ENCODE peak calls at places on chromosomes 2 and 18, in four cellular contexts. M is SK-N-SH, W is H1, F is GM12878. O is an unnamed sample.

GRCh38 chr2:69026026-69026425 is 13.0 kb downstream of the ANTXR1 start:
- DNase-seq in M (no peak), W (peak), F (peak), O (peak)

GRCh38 chr18:11309172-11309571 is 159.8 kb upstream of the PIEZO2 start:
- DNase-seq in M (no peak), W (no peak), F (no peak), O (peak)

GRCh38 chr2:236610991-236611821 is 41.6 kb downstream of the ACKR3 start:
- DNase-seq in M (no peak), W (no peak), F (no peak), O (no peak)

GRCh38 chr2:28435796-28436425 is 43.3 kb downstream of the FOSL2 start:
- DNase-seq in M (no peak), W (no peak), F (no peak), O (no peak)

GRCh38 chr18:48111547-48111946 is 181.1 kb upstream of the SMAD2 start:
- DNase-seq in M (no peak), W (no peak), F (no peak), O (no peak)

GRCh38 chr2:187118331-187119099 is 269.5 kb upstream of the ZSWIM2 start:
- DNase-seq in M (no peak), W (no peak), F (no peak), O (no peak)

GRCh38 chr2:226466589-226466988 is 333.0 kb downstream of the IRS1 start:
- DNase-seq in M (no peak), W (no peak), F (no peak), O (no peak)

GRCh38 chr2:196249171-196249570 is 77.8 kb upstream of the STK17B start:
- DNase-seq in M (no peak), W (no peak), F (no peak), O (no peak)

GRCh38 chr2:88690591-88691338 is 708 bp upstream of the RPIA start:
- DNase-seq in M (peak), W (no peak), F (no peak), O (peak)

GRCh38 chr18:48167901-48168300 is 237.4 kb upstream of the SMAD2 start:
- DNase-seq in M (no peak), W (no peak), F (no peak), O (peak)

GRCh38 chr2:227406177-227407031 is 18.7 kb upstream of the SCYGR1 start:
- DNase-seq in M (peak), W (peak), F (no peak), O (peak)

GRCh38 chr2:215460682-215461081 is 24.8 kb upstream of the FN1 start:
- DNase-seq in M (no peak), W (no peak), F (no peak), O (peak)

GRCh38 chr2:37619230-37619956 is 52.0 kb downstream of the CDC42EP3 start:
- DNase-seq in M (no peak), W (no peak), F (no peak), O (no peak)

GRCh38 chr2:127162261-127163089 is 55.5 kb upstream of the BIN1 start:
- DNase-seq in M (no peak), W (no peak), F (no peak), O (no peak)

GRCh38 chr2:100987536-100987935 is 14.6 kb upstream of the RPL31 start:
- DNase-seq in M (no peak), W (no peak), F (no peak), O (no peak)

GRCh38 chr2:106085441-106085911 is 108.6 kb downstream of the UXS1 start:
- DNase-seq in M (no peak), W (no peak), F (no peak), O (peak)

GRCh38 chr18:40687401-40687800 is 1267.6 kb upstream of the PIK3C3 start:
- DNase-seq in M (no peak), W (no peak), F (no peak), O (no peak)

GRCh38 chr2:11582526-11583202 is 48.8 kb downstream of the GREB1 start:
- DNase-seq in M (peak), W (peak), F (no peak), O (peak)

GRCh38 chr2:178677599-178677998 is 129.6 kb downstream of the TTN start:
- DNase-seq in M (no peak), W (no peak), F (no peak), O (no peak)

GRCh38 chr2:109238580-109238979 is 109.6 kb downstream of the SH3RF3 start:
- DNase-seq in M (no peak), W (no peak), F (peak), O (no peak)

GRCh38 chr18:3400567-3401296 is 49.2 kb upstream of the TGIF1 start:
- DNase-seq in M (no peak), W (no peak), F (no peak), O (no peak)

GRCh38 chr2:67462741-67463496 is 65.8 kb downstream of the ETAA1 start:
- DNase-seq in M (no peak), W (no peak), F (no peak), O (no peak)

GRCh38 chr2:128836559-128837100 is 518.0 kb upstream of the HS6ST1 start:
- DNase-seq in M (no peak), W (no peak), F (no peak), O (no peak)

GRCh38 chr2:234754126-234754525 is 197.7 kb upstream of the SH3BP4 start:
- DNase-seq in M (no peak), W (no peak), F (no peak), O (no peak)

GRCh38 chr2:157789933-157790511 is 86.1 kb downstream of the ACVR1 start:
- DNase-seq in M (no peak), W (no peak), F (no peak), O (no peak)

GRCh38 chr2:54676656-54677055 is 46.8 kb upstream of the EML6 start:
- DNase-seq in M (no peak), W (peak), F (no peak), O (no peak)

GRCh38 chr2:120783371-120783791 is 47.7 kb downstream of the GLI2 start:
- DNase-seq in M (no peak), W (no peak), F (no peak), O (no peak)

GRCh38 chr2:127568128-127568527 is 32.6 kb downstream of the MYO7B start:
- DNase-seq in M (no peak), W (no peak), F (no peak), O (no peak)

GRCh38 chr2:8882094-8882493 is 44.7 kb upstream of the KIDINS220 start:
- DNase-seq in M (peak), W (peak), F (no peak), O (peak)
- TF ChIP-seq TCF12 in M (no peak), W (no peak), F (no peak), O (no peak)

DNA sequence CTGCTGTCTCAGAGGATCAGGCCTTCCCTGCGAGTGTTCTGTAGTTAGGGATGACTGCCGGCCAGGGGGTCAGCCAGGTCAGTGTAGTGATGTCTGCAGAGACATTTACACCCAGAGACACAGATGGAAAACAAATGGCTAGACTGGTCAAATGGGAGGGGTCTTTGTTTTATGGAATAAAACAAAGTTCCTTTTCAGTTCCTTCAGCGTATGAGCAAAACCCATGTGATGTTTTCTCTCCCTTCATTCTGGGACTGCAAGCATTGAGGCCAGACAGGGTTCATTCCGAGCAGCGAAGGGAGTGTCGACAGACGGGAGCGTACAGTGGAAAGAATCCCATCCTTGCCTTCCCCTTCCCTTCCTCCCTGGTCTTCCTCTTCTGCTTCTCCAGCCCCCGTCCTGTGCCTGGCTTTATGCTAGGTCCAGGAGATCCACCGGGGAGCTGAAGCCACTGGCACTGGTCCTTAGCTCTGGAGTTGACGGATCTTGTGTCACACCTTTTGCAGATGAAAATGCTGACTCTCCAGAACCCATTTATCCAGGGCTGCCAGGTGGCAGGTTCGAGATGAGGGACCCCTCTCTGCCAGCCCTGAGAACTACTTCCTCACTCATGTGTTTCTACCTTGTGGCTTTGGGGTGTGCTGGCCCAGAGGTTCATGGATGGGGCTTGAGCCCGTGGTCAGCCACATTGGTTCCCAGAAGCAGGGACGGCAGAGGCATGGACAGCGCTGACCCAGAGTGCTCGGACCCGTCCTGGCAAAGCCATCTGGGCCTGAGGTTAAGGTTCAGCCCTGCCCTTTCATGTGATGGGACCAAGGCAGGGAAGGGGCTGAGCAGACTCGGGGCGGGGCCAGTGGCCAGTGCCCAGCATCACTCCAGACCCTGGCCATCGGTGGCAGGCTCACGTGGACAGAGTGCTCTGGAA is 24.2 kb downstream of the ITGB1BP1 start:
- DNase-seq in M (no peak), W (no peak), F (no peak), O (no peak)
- TF ChIP-seq TCF12 in M (no peak), W (no peak), F (no peak), O (no peak)

DNA sequence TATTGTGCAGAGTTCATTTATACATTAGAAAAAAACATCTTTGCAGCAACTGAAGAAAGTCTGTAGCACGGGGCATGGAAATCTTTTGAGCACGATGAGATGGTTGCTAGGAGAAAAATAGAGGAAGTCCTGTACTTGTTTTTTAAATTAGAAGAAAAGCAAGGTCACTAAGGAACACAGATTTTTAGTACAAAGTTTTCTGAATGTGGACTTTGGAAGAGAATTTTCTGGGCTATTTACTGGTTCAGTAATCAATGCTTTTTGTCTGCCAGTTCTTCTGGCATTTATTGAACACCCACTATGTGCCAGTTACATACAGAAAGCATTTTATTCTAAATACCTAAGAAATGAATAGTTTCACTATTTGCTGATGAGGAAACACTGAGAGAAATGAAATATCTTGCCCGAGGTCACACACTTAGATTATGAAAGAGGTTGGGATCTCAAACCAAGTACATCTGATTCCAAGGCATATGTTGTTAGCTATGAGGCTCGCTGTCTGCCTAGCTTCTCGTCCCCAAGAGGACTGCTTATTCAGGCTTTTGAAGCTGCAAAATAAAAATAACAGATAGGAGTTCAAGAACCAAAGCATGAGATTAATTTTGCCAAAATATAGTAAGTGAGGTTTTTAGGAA is 15.6 kb upstream of the MAP3K20 start:
- DNase-seq in M (no peak), W (no peak), F (no peak), O (no peak)
- TF ChIP-seq TCF12 in M (no peak), W (no peak), F (no peak), O (no peak)

DNA sequence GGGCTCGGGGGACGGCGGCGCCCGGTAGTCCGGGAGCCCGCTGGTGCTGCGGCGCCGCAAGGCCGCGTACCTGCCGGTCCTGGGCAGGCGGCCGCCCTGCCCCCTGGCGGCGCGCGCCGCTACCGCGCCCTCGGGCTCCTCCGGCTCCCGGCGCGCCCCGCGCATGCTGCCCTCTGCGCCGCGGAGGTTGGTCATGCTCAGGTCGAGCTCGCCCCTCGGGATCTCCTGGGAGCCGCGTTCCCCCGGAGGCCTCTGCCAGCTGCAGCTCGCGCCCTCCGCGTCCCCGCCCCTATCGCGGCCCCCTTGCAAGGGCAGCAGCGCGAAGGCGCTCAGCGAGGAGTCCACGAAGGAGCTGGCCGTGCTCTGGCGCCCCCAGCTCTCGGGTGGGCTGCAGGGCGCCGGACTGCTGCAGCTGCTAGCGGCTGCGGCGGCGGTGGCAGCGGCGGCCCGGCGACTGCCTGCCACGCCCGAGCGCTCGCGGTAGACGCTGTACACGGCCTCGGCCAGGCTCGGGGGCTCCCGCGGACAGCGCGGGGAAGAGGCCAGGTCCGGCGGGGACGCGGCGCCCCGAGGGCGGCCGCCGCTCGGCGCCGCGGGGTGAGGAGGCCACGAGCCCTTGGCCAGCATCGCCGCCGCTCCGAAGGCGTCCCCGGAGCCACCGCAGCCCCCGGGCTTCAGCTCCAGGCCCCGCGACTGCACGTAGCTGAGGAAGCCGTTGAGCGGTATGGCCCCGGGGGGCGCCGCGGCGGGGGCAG is 4.5 kb downstream of the TMEM200C start:
- DNase-seq in M (peak), W (peak), F (no peak), O (peak)
- TF ChIP-seq TCF12 in M (no peak), W (no peak), F (no peak), O (no peak)

GRCh38 chr2:81324046-81324445 is 1019.5 kb upstream of the LRRTM1 start:
- DNase-seq in M (no peak), W (no peak), F (no peak), O (peak)
- TF ChIP-seq TCF12 in M (no peak), W (no peak), F (no peak), O (no peak)

O was measured in HepG2.